ENCODE peak calls at places on chromosomes 4 and X, in eight cellular contexts. G, J, A, M, E, C, V and I are unnamed samples.

GRCh38 chrX:16573781-16574180 is 76.2 kb upstream of the S100G start:
- DNase-seq in G (no peak), J (no peak), A (peak), M (peak), E (no peak), C (no peak), V (no peak), I (no peak)

GRCh38 chr4:38489924-38490639 is 173.9 kb upstream of the KLF3 start:
- DNase-seq in G (no peak), J (peak), A (peak), M (peak), E (no peak), C (peak), V (no peak), I (no peak)

GRCh38 chr4:168830777-168831512 is 179.1 kb downstream of the CBR4 start:
- DNase-seq in G (no peak), J (no peak), A (peak), M (no peak), E (no peak), C (no peak), V (no peak), I (no peak)

GRCh38 chr4:98601719-98602118 is 56.7 kb downstream of the TSPAN5 start:
- DNase-seq in G (no peak), J (no peak), A (peak), M (no peak), E (no peak), C (no peak), V (no peak), I (no peak)

GRCh38 chr4:153205028-153205648 is 895 bp downstream of the TRIM2 start:
- DNase-seq in G (peak), J (peak), A (peak), M (no peak), E (no peak), C (peak), V (no peak), I (no peak)

GRCh38 chr4:94349193-94349592 is 6.6 kb upstream of the HPGDS start:
- DNase-seq in G (no peak), J (no peak), A (peak), M (peak), E (no peak), C (no peak), V (no peak), I (no peak)

GRCh38 chrX:12360389-12360788 is 222.1 kb downstream of the FRMPD4 start:
- DNase-seq in G (no peak), J (no peak), A (peak), M (peak), E (no peak), C (no peak), V (no peak), I (no peak)

GRCh38 chr4:108398326-108398725 is 222.1 kb upstream of the RPL34 start:
- DNase-seq in G (no peak), J (no peak), A (no peak), M (no peak), E (no peak), C (no peak), V (no peak), I (no peak)

GRCh38 chr4:186695392-186695791 is 28.3 kb downstream of the FAT1 start:
- DNase-seq in G (no peak), J (no peak), A (no peak), M (no peak), E (no peak), C (no peak), V (no peak), I (no peak)

GRCh38 chr4:101081166-101081565 is 266.2 kb downstream of the PPP3CA start:
- DNase-seq in G (no peak), J (no peak), A (no peak), M (no peak), E (no peak), C (no peak), V (no peak), I (no peak)

GRCh38 chr4:101089168-101089567 is 258.2 kb downstream of the PPP3CA start:
- DNase-seq in G (no peak), J (no peak), A (peak), M (no peak), E (no peak), C (no peak), V (no peak), I (no peak)

GRCh38 chr4:101081695-101082369 is 265.5 kb downstream of the PPP3CA start:
- DNase-seq in G (no peak), J (no peak), A (no peak), M (no peak), E (no peak), C (no peak), V (no peak), I (no peak)

GRCh38 chr4:101086801-101087586 is 260.3 kb downstream of the PPP3CA start:
- DNase-seq in G (no peak), J (no peak), A (no peak), M (no peak), E (no peak), C (peak), V (no peak), I (no peak)
- TF ChIP-seq CTCF in G (no peak), J (no peak), A (peak), M (no peak), E (no peak), C (peak), V (no peak), I (no peak)

DNA sequence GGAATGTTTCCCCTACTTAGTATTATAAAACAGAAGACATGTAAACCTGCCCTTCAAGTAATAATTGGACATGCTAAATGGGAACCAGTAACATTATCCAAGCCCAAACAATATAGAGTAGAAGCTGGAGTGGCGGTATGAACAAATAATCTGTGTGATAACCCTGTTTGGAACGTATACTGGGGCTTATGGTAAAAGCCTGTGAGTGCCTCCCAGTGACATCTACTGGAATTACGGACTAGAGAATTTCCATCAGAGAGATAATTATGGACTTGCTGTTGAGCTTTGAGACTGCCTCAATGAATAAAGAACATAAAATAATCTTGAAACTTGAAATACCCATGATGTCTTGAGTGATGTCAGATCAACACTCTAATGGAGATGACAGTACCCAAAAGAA is 406.3 kb upstream of the GRIA3 start:
- DNase-seq in G (no peak), J (no peak), A (no peak), M (peak), E (no peak), C (no peak), V (no peak), I (no peak)
- TF ChIP-seq CTCF in G (no peak), J (no peak), A (peak), M (no peak), E (no peak), C (peak), V (no peak), I (no peak)

GRCh38 chr4:175540732-175541131 is 271.3 kb downstream of the GPM6A start:
- DNase-seq in G (no peak), J (no peak), A (no peak), M (no peak), E (no peak), C (no peak), V (no peak), I (no peak)
- TF ChIP-seq CTCF in G (no peak), J (no peak), A (no peak), M (no peak), E (no peak), C (no peak), V (no peak), I (no peak)

GRCh38 chr4:123396294-123397275 is at the start of gene SPRY1:
- DNase-seq in G (peak), J (peak), A (peak), M (peak), E (peak), C (peak), V (peak), I (peak)

GRCh38 chr4:123397276-123398150 is 918 bp downstream of the SPRY1 start:
- DNase-seq in G (peak), J (peak), A (peak), M (peak), E (peak), C (peak), V (peak), I (peak)

GRCh38 chr4:123399638-123400358 is 3.2 kb downstream of the SPRY1 start:
- DNase-seq in G (no peak), J (no peak), A (peak), M (peak), E (peak), C (no peak), V (peak), I (no peak)

GRCh38 chr4:123398803-123399637 is 2.4 kb downstream of the SPRY1 start:
- DNase-seq in G (peak), J (peak), A (peak), M (peak), E (peak), C (peak), V (peak), I (peak)

DNA sequence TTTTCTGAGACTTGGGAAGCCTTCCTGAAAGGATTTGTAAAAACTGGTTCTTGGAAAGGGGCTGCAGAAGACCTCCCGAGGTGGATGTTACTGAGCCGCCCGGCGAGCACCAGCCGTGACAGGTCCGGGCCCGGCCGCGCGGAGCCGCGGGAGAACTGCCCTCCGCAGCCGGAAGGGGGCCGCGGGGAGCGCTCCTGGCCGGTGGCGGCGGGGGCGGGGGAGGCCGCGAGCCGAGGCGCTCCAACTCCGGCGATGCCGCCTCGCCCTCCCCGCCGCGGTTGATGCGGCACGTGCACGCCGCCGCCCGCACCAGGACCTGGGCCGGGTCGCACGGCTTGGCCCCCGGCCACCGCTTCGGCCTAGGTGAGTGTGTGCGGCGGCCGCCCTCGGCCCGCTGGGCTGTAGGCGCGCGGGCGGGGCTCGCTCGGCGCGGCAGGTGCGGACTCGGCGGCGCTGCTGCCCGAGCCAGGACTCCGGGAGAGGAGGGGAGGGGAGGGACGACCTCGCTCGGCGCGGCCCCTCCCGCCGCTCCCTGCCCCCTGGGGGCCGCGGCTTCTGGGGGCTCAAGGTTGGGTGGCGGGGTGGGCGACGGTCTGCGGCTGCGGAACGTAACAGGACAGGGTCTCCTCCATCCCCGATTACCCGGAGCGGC is 1.7 kb downstream of the SPRY1 start:
- DNase-seq in G (peak), J (peak), A (peak), M (peak), E (peak), C (peak), V (peak), I (peak)
- TF ChIP-seq CTCF in G (peak), J (peak), A (peak), M (peak), E (peak), C (peak), V (peak), I (peak)